ENCODE peak calls at places on chromosome 14, in six cellular contexts. Q is GF-D8; P is RPMI7951; B is tibial artery; X is upper lobe of right lung; J is activated naive CD8-positive, alpha-beta T cell treated with anti-CD3 and anti-CD28 coated beads, Interleukin-2, amount 50 U/mL, for 24 hours. O is an unnamed sample.

GRCh38 chr14:61503167-61503801 is 181.9 kb downstream of the PRKCH start:
- DNase-seq in B (no peak), Q (no peak), P (no peak), X (no peak), J (peak), O (no peak)

GRCh38 chr14:102512713-102513373 is 3.3 kb upstream of the ANKRD9 start:
- DNase-seq in Q (no peak), B (no peak), X (no peak), J (no peak), P (no peak), O (no peak)

GRCh38 chr14:93984987-93985410 is 8.6 kb upstream of the ASB2 start:
- DNase-seq in B (peak), Q (no peak), P (peak), J (no peak), X (no peak), O (no peak)

GRCh38 chr14:104323551-104324175 is 185.3 kb downstream of the KIF26A start:
- DNase-seq in X (no peak), Q (no peak), J (no peak), P (no peak), B (no peak), O (no peak)

GRCh38 chr14:63204407-63205280 is at the start of gene RHOJ:
- DNase-seq in P (peak), J (no peak), B (peak), Q (no peak), X (no peak), O (no peak)

GRCh38 chr14:68110989-68111704 is 291.6 kb downstream of the RAD51B start:
- DNase-seq in Q (no peak), B (no peak), J (no peak), P (peak), X (no peak), O (no peak)

GRCh38 chr14:20440882-20441281 is 4.9 kb upstream of the KLHL33 start:
- DNase-seq in B (no peak), J (no peak), X (no peak), P (no peak), Q (peak), O (no peak)

GRCh38 chr14:98244162-98244948 is 1027.6 kb downstream of the BCL11B start:
- DNase-seq in P (no peak), Q (no peak), X (no peak), B (no peak), J (no peak), O (no peak)

GRCh38 chr14:99378782-99379214 is 101.9 kb downstream of the SETD3 start:
- DNase-seq in J (no peak), P (peak), B (no peak), X (no peak), Q (no peak), O (no peak)

GRCh38 chr14:56129941-56130340 is 11.7 kb downstream of the PELI2 start:
- DNase-seq in B (no peak), Q (peak), J (no peak), X (no peak), P (no peak), O (no peak)